ENCODE peak calls at places on chromosomes 3 and 15, in nine cellular contexts. A, V, E, C, M, H, J, R and I are unnamed samples.

GRCh38 chr3:156158656-156159295 is 38.4 kb downstream of the KCNAB1 start:
- DNase-seq in A (no peak), V (no peak), E (no peak), C (no peak), M (no peak), H (no peak), J (no peak), R (no peak), I (no peak)

GRCh38 chr3:180320631-180321030 is 281.3 kb upstream of the TTC14 start:
- DNase-seq in A (no peak), V (no peak), E (no peak), C (no peak), M (no peak), H (no peak), J (peak; percentile 10), R (no peak), I (no peak)

GRCh38 chr3:20316238-20316637 is 130.2 kb upstream of the SGO1 start:
- DNase-seq in A (no peak), V (no peak), E (no peak), C (no peak), M (no peak), H (no peak), J (no peak), R (no peak), I (no peak)

GRCh38 chr3:71416868-71417267 is 166.7 kb downstream of the FOXP1 start:
- DNase-seq in A (no peak), V (no peak), E (no peak), C (no peak), M (peak; percentile 84), H (no peak), J (no peak), R (no peak), I (no peak)

GRCh38 chr3:111301238-111301798 is 229.7 kb downstream of the NECTIN3 start:
- DNase-seq in A (no peak), V (no peak), E (no peak), C (no peak), M (no peak), H (no peak), J (peak; percentile 55), R (no peak), I (no peak)

GRCh38 chr15:82919231-82919886 is 33.2 kb downstream of the HOMER2 start:
- DNase-seq in A (no peak), V (no peak), E (no peak), C (no peak), M (no peak), H (no peak), J (no peak), R (peak; percentile 53), I (no peak)

GRCh38 chr15:64524778-64525177 is 64.4 kb downstream of the ZNF609 start:
- DNase-seq in A (no peak), V (peak; percentile 23), E (no peak), C (no peak), M (no peak), H (no peak), J (peak; percentile 39), R (no peak), I (no peak)

GRCh38 chr15:71708741-71709140 is 101.6 kb upstream of the NR2E3 start:
- DNase-seq in A (no peak), V (no peak), E (no peak), C (no peak), M (no peak), H (no peak), J (no peak), R (no peak), I (no peak)

GRCh38 chr3:151382671-151383070 is 1.9 kb downstream of the P2RY12 start:
- DNase-seq in A (no peak), V (no peak), E (no peak), C (no peak), M (no peak), H (no peak), J (no peak), R (no peak), I (no peak)

GRCh38 chr3:64067510-64068346 is 44.4 kb upstream of the PSMD6 start:
- DNase-seq in A (no peak), V (no peak), E (no peak), C (no peak), M (no peak), H (no peak), J (no peak), R (no peak), I (no peak)

GRCh38 chr3:152328841-152329240 is 60.1 kb downstream of the MBNL1 start:
- DNase-seq in A (no peak), V (peak; percentile 82), E (no peak), C (no peak), M (no peak), H (no peak), J (peak; percentile 92), R (no peak), I (no peak)

GRCh38 chr3:44021646-44022594 is 219.8 kb upstream of the TOPAZ1 start:
- DNase-seq in A (no peak), V (no peak), E (no peak), C (no peak), M (no peak), H (no peak), J (no peak), R (no peak), I (no peak)

GRCh38 chr3:45746974-45747622 is 49.2 kb downstream of the SLC6A20 start:
- DNase-seq in A (no peak), V (no peak), E (no peak), C (no peak), M (no peak), H (no peak), J (no peak), R (no peak), I (no peak)

GRCh38 chr3:63309780-63310179 is 31.7 kb downstream of the SYNPR start:
- DNase-seq in A (no peak), V (no peak), E (no peak), C (no peak), M (no peak), H (no peak), J (no peak), R (no peak), I (no peak)

GRCh38 chr15:39925112-39925830 is 5.2 kb upstream of the GPR176 start:
- DNase-seq in A (no peak), V (peak; percentile 49), E (no peak), C (no peak), M (peak; percentile 65), H (no peak), J (peak; percentile 70), R (no peak), I (no peak)

GRCh38 chr3:9111349-9112265 is 137.8 kb downstream of the SRGAP3 start:
- DNase-seq in A (peak; percentile 56), V (no peak), E (no peak), C (no peak), M (peak; percentile 24), H (no peak), J (no peak), R (peak; percentile 65), I (no peak)

GRCh38 chr3:80618295-80619256 is 850.8 kb upstream of the ROBO1 start:
- DNase-seq in A (no peak), V (no peak), E (no peak), C (no peak), M (peak; percentile 1), H (no peak), J (no peak), R (no peak), I (no peak)

GRCh38 chr15:39573287-39573686 is 7.6 kb upstream of the THBS1 start:
- DNase-seq in A (no peak), V (no peak), E (no peak), C (no peak), M (no peak), H (no peak), J (no peak), R (no peak), I (no peak)